ENCODE peak calls at places on chromosomes 5 and 9, in eight cellular contexts. V is NCI-H1092 treated with DMSO at 0.1 percent for 48 hours, D is posterior cingulate gyrus, M is kidney epithelial cell, W is fibroblast of pulmonary artery, P is NCI-H2171 treated with DMSO at 0.1 percent for 48 hours, I is NCI-H2081, X is kidney. F is an unnamed sample.

GRCh38 chr9:89740722-89741121 is 135.9 kb downstream of the GADD45G start:
- DNase-seq in V (no peak), D (no peak), M (no peak), W (no peak), P (no peak), I (no peak), X (peak), F (peak)

GRCh38 chr5:97192580-97193421 is 9.8 kb upstream of the RIOK2 start:
- DNase-seq in V (no peak), D (no peak), M (no peak), W (no peak), P (peak), I (peak), X (no peak), F (peak)

GRCh38 chr9:121699271-121700164 is 48.1 kb downstream of the DAB2IP start:
- DNase-seq in V (peak), D (no peak), M (no peak), W (peak), P (no peak), I (no peak), X (peak), F (no peak)

GRCh38 chr5:142426129-142426641 is 101.4 kb upstream of the SPRY4 start:
- DNase-seq in V (peak), D (no peak), M (no peak), W (no peak), P (peak), I (no peak), X (no peak), F (no peak)

GRCh38 chr9:91734371-91734981 is 215.6 kb downstream of the ROR2 start:
- DNase-seq in V (peak), D (peak), M (no peak), W (peak), P (peak), I (peak), X (peak), F (no peak)

GRCh38 chr9:123756484-123757106 is 173.3 kb downstream of the DENND1A start:
- DNase-seq in V (no peak), D (no peak), M (no peak), W (no peak), P (no peak), I (no peak), X (no peak), F (peak)

GRCh38 chr9:87115790-87116189 is 168.5 kb upstream of the GAS1 start:
- DNase-seq in V (no peak), D (no peak), M (no peak), W (no peak), P (no peak), I (no peak), X (no peak), F (no peak)

GRCh38 chr5:171371326-171371725 is 16.3 kb upstream of the NPM1 start:
- DNase-seq in V (no peak), D (no peak), M (no peak), W (no peak), P (no peak), I (no peak), X (peak), F (no peak)

GRCh38 chr9:129289131-129289731 is 111.2 kb upstream of the IER5L start:
- DNase-seq in V (no peak), D (no peak), M (no peak), W (no peak), P (no peak), I (no peak), X (peak), F (no peak)

GRCh38 chr5:35159370-35159742 is 70.9 kb downstream of the PRLR start:
- DNase-seq in V (no peak), D (no peak), M (no peak), W (peak), P (no peak), I (no peak), X (no peak), F (no peak)

GRCh38 chr9:133050142-133050541 is 11.6 kb upstream of the CEL start:
- DNase-seq in V (no peak), D (no peak), M (no peak), W (no peak), P (no peak), I (peak), X (no peak), F (no peak)

GRCh38 chr5:53971096-53971495 is 339.3 kb downstream of the ARL15 start:
- DNase-seq in V (no peak), D (no peak), M (no peak), W (peak), P (no peak), I (no peak), X (no peak), F (no peak)

GRCh38 chr9:136119259-136120118 is 814 bp upstream of the TMEM250 start:
- DNase-seq in V (no peak), D (no peak), M (no peak), W (peak), P (no peak), I (no peak), X (no peak), F (no peak)